ENCODE peak calls at places on chromosome 10, in ten cellular contexts. I, C, A, B, Z, H, L, Y, U and R are unnamed samples.
A peak's percentile ranks its signal among the peaks of the same experiment; 100 is the strongest.

GRCh38 chr10:125284875-125285597 is 124.7 kb upstream of the CTBP2 start:
- DNase-seq in Z (peak; percentile 68), L (no peak), Y (no peak), I (no peak), C (no peak), U (no peak), H (peak; percentile 4), B (no peak), A (no peak), R (no peak)

GRCh38 chr10:94108200-94108599 is 114.5 kb downstream of the PLCE1 start:
- DNase-seq in L (peak; percentile 91), I (no peak), C (peak; percentile 87), A (peak; percentile 28), Z (no peak), H (peak; percentile 93), Y (no peak), B (no peak), U (no peak), R (peak; percentile 61)

GRCh38 chr10:93751074-93751572 is 6.6 kb upstream of the LGI1 start:
- DNase-seq in C (no peak), A (no peak), H (no peak), Z (peak; percentile 22), L (no peak), Y (no peak), B (no peak), U (no peak), I (no peak), R (no peak)

GRCh38 chr10:79438021-79438698 is 7.3 kb downstream of the ZCCHC24 start:
- DNase-seq in B (peak; percentile 39), L (peak; percentile 41), I (no peak), A (no peak), Y (no peak), U (no peak), C (peak; percentile 69), H (peak; percentile 50), Z (peak; percentile 23), R (no peak)

GRCh38 chr10:34815174-34816066 is at the start of gene PARD3:
- DNase-seq in Z (peak; percentile 83), A (no peak), B (peak; percentile 66), U (peak; percentile 77), Y (peak; percentile 87), I (peak; percentile 73), L (peak; percentile 38), H (peak; percentile 74), C (peak; percentile 86), R (peak; percentile 76)

GRCh38 chr10:70498970-70499828 is 20.6 kb downstream of the PALD1 start:
- DNase-seq in A (no peak), H (no peak), L (no peak), B (no peak), Z (peak; percentile 42), C (no peak), Y (no peak), U (no peak), I (no peak), R (no peak)

GRCh38 chr10:79029478-79030390 is 39.0 kb upstream of the ZMIZ1 start:
- DNase-seq in A (no peak), C (no peak), Z (no peak), L (no peak), H (no peak), U (no peak), Y (no peak), B (no peak), I (no peak), R (no peak)

GRCh38 chr10:60139798-60140566 is 233.6 kb upstream of the CCDC6 start:
- DNase-seq in I (no peak), H (peak; percentile 38), B (no peak), Y (no peak), U (no peak), L (peak; percentile 64), Z (peak; percentile 93), A (no peak), C (peak; percentile 59), R (peak; percentile 8)

GRCh38 chr10:65320256-65321026 is 1605.4 kb upstream of the LRRTM3 start:
- DNase-seq in Z (peak; percentile 27), B (no peak), C (no peak), I (no peak), L (no peak), Y (no peak), A (no peak), U (no peak), H (no peak), R (no peak)

GRCh38 chr10:119219747-119220320 is 12.5 kb downstream of the GRK5 start:
- DNase-seq in Z (no peak), B (no peak), I (no peak), H (peak; percentile 67), Y (no peak), L (peak; percentile 44), A (no peak), C (peak; percentile 75), U (no peak), R (no peak)

GRCh38 chr10:123622381-123622780 is 43.8 kb upstream of the GPR26 start:
- DNase-seq in B (no peak), I (no peak), Y (no peak), H (peak; percentile 64), U (no peak), A (no peak), Z (no peak), C (peak; percentile 2), L (peak; percentile 5), R (peak; percentile 76)

DNA sequence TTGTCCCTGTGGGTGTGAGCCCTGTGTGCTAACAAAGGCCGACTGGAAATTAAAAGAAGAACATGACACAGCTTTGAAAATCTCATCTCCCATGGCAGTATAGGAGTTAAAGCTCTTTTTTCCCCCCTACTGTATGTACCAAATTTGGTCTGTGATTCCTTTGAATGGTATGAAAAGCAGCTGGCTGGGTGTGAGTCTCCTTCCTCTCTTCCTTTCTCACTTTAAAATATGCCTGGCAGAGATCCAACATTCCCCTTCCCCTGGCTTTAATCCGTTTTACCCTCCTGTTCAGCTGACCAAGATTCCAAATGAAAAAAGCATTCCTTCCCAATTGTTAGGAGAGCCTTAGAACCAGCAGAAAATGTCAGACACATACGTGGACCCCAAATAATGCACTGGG is 225.0 kb upstream of the CELF2 start:
- DNase-seq in Y (no peak), Z (peak; percentile 85), I (no peak), L (peak; percentile 60), A (peak; percentile 82), U (no peak), B (no peak), H (peak; percentile 81), C (peak; percentile 90), R (peak; percentile 66)
- H3K4me3 ChIP-seq in Y (no peak overlapping the region), Z (no peak overlapping the region), I (no peak overlapping the region), L (no peak overlapping the region), A (no peak overlapping the region), U (no peak overlapping the region), B (no peak overlapping the region), H (no peak overlapping the region), C (no peak overlapping the region), R (peak overlapping the region; percentile 46)

GRCh38 chr10:96695366-96695765 is 24.9 kb downstream of the PIK3AP1 start:
- DNase-seq in L (no peak), B (no peak), C (no peak), A (no peak), H (no peak), I (no peak), Y (no peak), Z (no peak), U (no peak), R (no peak)
- H3K4me3 ChIP-seq in L (no peak overlapping the region), B (no peak overlapping the region), C (no peak overlapping the region), A (no peak overlapping the region), H (no peak overlapping the region), I (no peak overlapping the region), Y (no peak overlapping the region), Z (no peak overlapping the region), U (no peak overlapping the region), R (no peak overlapping the region)

GRCh38 chr10:84608126-84608525 is 279.7 kb downstream of the CCSER2 start:
- DNase-seq in C (no peak), U (no peak), A (no peak), Z (no peak), H (no peak), B (no peak), L (no peak), Y (no peak), I (no peak), R (no peak)
- H3K4me3 ChIP-seq in C (no peak overlapping the region), U (no peak overlapping the region), A (no peak overlapping the region), Z (no peak overlapping the region), H (no peak overlapping the region), B (no peak overlapping the region), L (no peak overlapping the region), Y (no peak overlapping the region), I (no peak overlapping the region), R (no peak overlapping the region)

GRCh38 chr10:128316925-128317324 is 190.7 kb upstream of the MKI67 start:
- DNase-seq in U (no peak), A (no peak), Z (peak; percentile 68), C (no peak), Y (no peak), I (no peak), H (no peak), B (no peak), L (no peak), R (no peak)
- H3K4me3 ChIP-seq in U (no peak overlapping the region), A (no peak overlapping the region), Z (no peak overlapping the region), C (no peak overlapping the region), Y (no peak overlapping the region), I (no peak overlapping the region), H (no peak overlapping the region), B (no peak overlapping the region), L (no peak overlapping the region), R (no peak overlapping the region)

DNA sequence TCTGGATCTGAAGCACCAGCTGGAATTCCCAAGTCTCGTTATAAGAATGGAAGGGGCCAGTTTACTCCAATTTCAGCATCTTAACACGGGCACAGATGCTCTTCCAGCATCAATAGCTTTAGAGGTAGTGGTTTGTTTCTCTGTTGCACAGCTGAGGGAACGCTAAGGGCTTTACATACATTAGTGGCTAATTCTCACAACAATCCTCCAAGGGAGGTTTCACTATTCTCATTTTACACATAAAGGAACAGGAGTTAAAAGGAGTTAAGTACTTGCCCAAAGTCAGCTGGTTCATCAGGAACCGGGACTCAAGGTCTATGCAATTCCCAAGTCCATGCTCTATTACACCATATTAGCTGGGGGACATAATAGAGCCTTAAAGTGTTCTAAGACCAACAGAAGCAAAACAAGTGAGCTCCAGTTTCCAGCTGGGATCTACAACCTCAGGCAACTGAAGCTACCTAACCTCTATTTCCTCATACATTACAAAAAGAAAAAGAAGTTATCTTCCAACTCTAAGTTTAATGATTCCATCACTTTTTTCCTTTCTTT is 9.9 kb downstream of the XPNPEP1 start:
- DNase-seq in I (no peak), Z (no peak), U (no peak), A (no peak), B (no peak), Y (no peak), H (no peak), L (no peak), C (no peak), R (no peak)
- H3K4me3 ChIP-seq in I (no peak overlapping the region), Z (no peak overlapping the region), U (no peak overlapping the region), A (no peak overlapping the region), B (no peak overlapping the region), Y (no peak overlapping the region), H (no peak overlapping the region), L (no peak overlapping the region), C (no peak overlapping the region), R (no peak overlapping the region)